ENCODE peak calls at places on chromosomes 11 and 22, in seven cellular contexts. S, T, C, D, P, Y and R are unnamed samples.

GRCh38 chr11:16923987-16924386 is 90.2 kb downstream of the PLEKHA7 start:
- DNase-seq in Y (no peak), C (no peak), P (no peak), S (no peak), T (no peak), D (no peak), R (no peak)

GRCh38 chr22:26768986-26769385 is 111.6 kb downstream of the MIAT start:
- DNase-seq in T (no peak), P (no peak), S (no peak), C (no peak), D (no peak), Y (no peak), R (no peak)

GRCh38 chr22:25351631-25352293 is 132.3 kb downstream of the CRYBB2 start:
- DNase-seq in C (no peak), P (no peak), Y (no peak), D (no peak), T (no peak), S (no peak), R (no peak)

GRCh38 chr11:44145011-44145777 is 49.7 kb downstream of the EXT2 start:
- DNase-seq in S (no peak), D (no peak), C (no peak), T (no peak), Y (no peak), P (peak), R (no peak)

GRCh38 chr11:111205622-111206385 is 39.7 kb upstream of the POU2AF2 start:
- DNase-seq in T (no peak), Y (no peak), D (no peak), S (no peak), P (peak), C (no peak), R (no peak)

GRCh38 chr22:30858976-30859713 is 109.4 kb downstream of the MORC2 start:
- DNase-seq in C (no peak), D (no peak), T (no peak), P (no peak), Y (no peak), S (no peak), R (no peak)

GRCh38 chr11:73538381-73538872 is 59.5 kb downstream of the FAM168A start:
- DNase-seq in C (no peak), P (no peak), S (peak), Y (no peak), T (no peak), D (no peak), R (peak)

GRCh38 chr22:29268511-29269229 is 602 bp downstream of the EWSR1 start:
- DNase-seq in C (peak), Y (peak), S (peak), P (peak), D (peak), T (peak), R (peak)

GRCh38 chr11:131683666-131684065 is 313.3 kb downstream of the NTM start:
- DNase-seq in P (no peak), D (no peak), C (no peak), Y (no peak), T (no peak), S (no peak), R (no peak)

GRCh38 chr22:40635940-40636379 is 559 bp downstream of the MRTFA start:
- DNase-seq in Y (no peak), T (no peak), S (no peak), P (no peak), C (no peak), D (peak), R (peak)

GRCh38 chr22:37018086-37018814 is 997 bp downstream of the TST start:
- DNase-seq in Y (no peak), P (no peak), C (no peak), T (no peak), S (no peak), D (no peak), R (no peak)

GRCh38 chr11:289145-289705 is 299 bp downstream of the PGGHG start:
- DNase-seq in C (no peak), T (no peak), D (no peak), Y (no peak), P (no peak), S (no peak), R (no peak)

GRCh38 chr22:23242473-23243001 is 62.2 kb downstream of the BCR start:
- DNase-seq in P (no peak), C (no peak), S (no peak), D (no peak), T (no peak), Y (no peak), R (no peak)

GRCh38 chr11:130522284-130522961 is 74.0 kb downstream of the ADAMTS15 start:
- DNase-seq in P (peak), S (peak), Y (peak), T (no peak), D (peak), C (no peak), R (peak)

GRCh38 chr11:126716456-126717083 is 284.0 kb downstream of the KIRREL3 start:
- DNase-seq in Y (no peak), D (peak), S (peak), T (no peak), C (no peak), P (peak), R (peak)

GRCh38 chr22:29172216-29172615 is 33.5 kb upstream of the EMID1 start:
- DNase-seq in T (no peak), Y (no peak), P (no peak), S (no peak), C (no peak), D (no peak), R (no peak)

GRCh38 chr11:97107604-97108003 is 717.8 kb downstream of the JRKL start:
- DNase-seq in D (no peak), Y (no peak), T (no peak), C (no peak), S (no peak), P (no peak), R (no peak)

GRCh38 chr11:61066645-61067044 is 35.6 kb upstream of the CD5 start:
- DNase-seq in T (no peak), P (no peak), D (no peak), Y (no peak), S (no peak), C (no peak), R (no peak)

GRCh38 chr11:34044664-34045485 is 6.7 kb upstream of the CAPRIN1 start:
- DNase-seq in C (no peak), Y (no peak), T (no peak), D (no peak), P (peak), S (peak), R (peak)

GRCh38 chr22:20464096-20464614 is 26.5 kb upstream of the SCARF2 start:
- DNase-seq in T (peak), S (no peak), P (no peak), Y (no peak), C (peak), D (no peak), R (no peak)